ENCODE peak calls at places on chromosomes 1 and 21, in eight cellular contexts. M, V, G, C, O, E, P and T are unnamed samples.
A peak's percentile ranks its signal among the peaks of the same experiment; 100 is the strongest.

GRCh38 chr1:209661081-209661480 is 8.9 kb upstream of the LAMB3 start:
- DNase-seq in G (no peak), E (no peak), P (no peak), V (no peak), O (no peak), M (no peak), C (no peak), T (no peak)

GRCh38 chr1:51236548-51237312 is 657 bp downstream of the RNF11 start:
- DNase-seq in M (peak; percentile 63), G (peak; percentile 58), O (no peak), C (peak; percentile 76), E (peak; percentile 46), P (peak; percentile 57), V (peak; percentile 38), T (peak; percentile 40)

GRCh38 chr1:14486401-14487110 is 111.9 kb upstream of the KAZN start:
- DNase-seq in O (no peak), G (no peak), V (no peak), C (no peak), E (no peak), M (no peak), P (no peak), T (no peak)

GRCh38 chr1:33390550-33390949 is 40.3 kb downstream of the PHC2 start:
- DNase-seq in M (no peak), G (no peak), O (no peak), E (no peak), V (no peak), P (no peak), C (no peak), T (no peak)

GRCh38 chr1:208219659-208220282 is 24.4 kb downstream of the PLXNA2 start:
- DNase-seq in V (peak; percentile 58), C (peak; percentile 79), P (no peak), M (no peak), E (no peak), G (no peak), O (no peak), T (no peak)

GRCh38 chr1:23126200-23126599 is 42.5 kb downstream of the LUZP1 start:
- DNase-seq in O (no peak), G (no peak), P (no peak), V (no peak), E (no peak), C (no peak), M (no peak), T (no peak)

GRCh38 chr1:149966405-149966804 is 29.7 kb upstream of the MTMR11 start:
- DNase-seq in M (no peak), C (no peak), E (no peak), O (no peak), V (no peak), P (no peak), G (no peak), T (no peak)

GRCh38 chr1:203597386-203598040 is 29.1 kb upstream of the ATP2B4 start:
- DNase-seq in V (no peak), O (no peak), E (no peak), C (no peak), P (no peak), G (no peak), M (no peak), T (no peak)

GRCh38 chr1:58922302-58923089 is 138.6 kb upstream of the JUN start:
- DNase-seq in V (no peak), E (peak; percentile 42), C (peak; percentile 88), G (peak; percentile 91), M (no peak), P (peak; percentile 66), O (no peak), T (peak; percentile 70)

GRCh38 chr1:31843506-31843905 is 27.7 kb upstream of the SPOCD1 start:
- DNase-seq in E (no peak), G (no peak), V (no peak), M (no peak), O (peak; percentile 52), P (no peak), C (no peak), T (no peak)

GRCh38 chr1:182962554-182963115 is 9.7 kb upstream of the SHCBP1L start:
- DNase-seq in P (peak; percentile 70), V (peak; percentile 51), M (peak; percentile 92), C (peak; percentile 79), G (peak; percentile 63), E (peak; percentile 20), O (peak; percentile 20), T (peak; percentile 87)

GRCh38 chr1:5890346-5891106 is 101.7 kb downstream of the NPHP4 start:
- DNase-seq in E (no peak), V (no peak), M (no peak), O (no peak), C (no peak), G (no peak), P (no peak), T (no peak)

GRCh38 chr1:171751208-171751607 is 9.3 kb upstream of the VAMP4 start:
- DNase-seq in P (no peak), G (peak; percentile 34), M (no peak), O (no peak), C (no peak), V (no peak), E (no peak), T (no peak)

GRCh38 chr21:45496968-45497845 is 45.0 kb downstream of the SLC19A1 start:
- DNase-seq in G (no peak), P (peak; percentile 43), E (no peak), M (no peak), O (no peak), C (peak; percentile 61), V (no peak), T (no peak)

GRCh38 chr1:203682401-203683383 is 56.1 kb downstream of the ATP2B4 start:
- DNase-seq in O (no peak), G (peak; percentile 76), C (no peak), E (peak; percentile 59), P (no peak), V (peak; percentile 57), M (no peak), T (no peak)

GRCh38 chr1:204358145-204358544 is 1.6 kb downstream of the PLEKHA6 start:
- DNase-seq in V (no peak), O (no peak), G (no peak), E (no peak), M (no peak), C (no peak), P (no peak), T (no peak)

GRCh38 chr1:212700892-212701819 is 1.5 kb upstream of the BATF3 start:
- DNase-seq in O (no peak), E (peak; percentile 16), V (peak; percentile 47), G (peak; percentile 55), M (peak; percentile 70), P (no peak), C (peak; percentile 73), T (no peak)

GRCh38 chr1:166089804-166090203 is 77.0 kb downstream of the FAM78B start:
- DNase-seq in V (no peak), E (no peak), O (no peak), G (no peak), C (no peak), P (no peak), M (no peak), T (peak; percentile 46)

GRCh38 chr1:44296794-44297193 is 58.3 kb downstream of the ERI3 start:
- DNase-seq in E (no peak), O (no peak), M (no peak), G (no peak), C (no peak), V (no peak), P (no peak), T (no peak)

GRCh38 chr1:111739222-111739983 is at the start of gene INKA2:
- DNase-seq in M (peak; percentile 95), O (peak; percentile 80), G (peak; percentile 84), P (peak; percentile 86), V (peak; percentile 74), E (peak; percentile 65), C (peak; percentile 96), T (peak; percentile 94)
- TF ChIP-seq CTCF in M (no peak), O (no peak), G (no peak), P (no peak), V (no peak), E (no peak), C (no peak), T (peak; percentile 36)

GRCh38 chr1:242651817-242652216 is 127.3 kb upstream of the PLD5 start:
- DNase-seq in C (no peak), M (peak; percentile 58), V (peak; percentile 66), O (no peak), G (peak; percentile 27), P (no peak), E (no peak), T (no peak)
- TF ChIP-seq CTCF in C (no peak), M (peak; percentile 58), V (peak; percentile 50), O (peak; percentile 14), G (no peak), P (no peak), E (no peak), T (peak; percentile 56)

GRCh38 chr21:41768371-41769042 is 1.7 kb upstream of the RIPK4 start:
- DNase-seq in G (peak; percentile 36), P (no peak), V (peak; percentile 72), O (no peak), C (peak; percentile 67), E (peak; percentile 18), M (peak; percentile 67), T (peak; percentile 46)
- TF ChIP-seq CTCF in G (no peak), P (no peak), V (no peak), O (no peak), C (peak; percentile 10), E (no peak), M (peak; percentile 34), T (no peak)

DNA sequence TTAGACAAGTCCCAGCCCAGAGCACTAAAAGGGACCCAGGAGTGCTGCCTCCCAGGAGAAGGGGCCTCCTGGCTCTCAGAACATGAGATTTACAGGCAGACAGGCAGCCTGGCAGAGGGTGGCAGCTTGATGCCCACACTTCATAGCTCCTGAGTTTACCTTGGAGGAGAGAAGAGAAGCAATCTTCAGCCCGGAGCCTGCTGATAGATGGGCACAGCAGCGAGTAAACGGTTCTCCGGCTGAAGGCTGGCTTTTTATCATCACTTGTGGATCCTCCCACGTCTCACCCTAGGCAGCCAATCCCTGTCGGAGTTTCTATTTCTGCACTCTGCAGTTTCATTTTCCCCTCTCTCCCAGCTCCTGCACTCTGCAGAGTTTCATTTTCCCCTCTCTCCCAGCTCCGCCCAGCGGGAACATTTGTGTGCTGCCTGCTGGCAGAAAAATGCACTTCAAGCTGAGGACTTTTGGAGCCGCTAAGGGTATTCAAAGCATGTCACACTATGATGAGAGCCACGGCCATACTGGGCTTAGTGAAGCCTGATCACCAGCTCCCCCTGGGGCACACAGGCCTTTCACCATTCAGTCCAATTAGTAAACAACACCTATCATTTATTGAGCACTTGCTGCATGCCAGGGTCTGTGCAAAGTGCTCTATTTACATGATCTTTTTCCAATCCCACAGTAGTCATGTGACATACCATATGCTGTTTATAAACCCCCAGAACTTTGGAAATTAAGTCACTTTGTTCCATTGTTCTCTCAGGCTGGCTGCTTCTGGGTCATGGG is at the start of gene IFI6:
- DNase-seq in E (peak; percentile 80), P (no peak), V (peak; percentile 70), O (peak; percentile 61), C (peak; percentile 90), M (peak; percentile 76), G (peak; percentile 88), T (peak; percentile 91)
- TF ChIP-seq CTCF in E (peak; percentile 28), P (no peak), V (no peak), O (no peak), C (peak; percentile 50), M (peak; percentile 38), G (peak; percentile 35), T (peak; percentile 31)